ENCODE peak calls at places on chromosomes 16 and 17, in six cellular contexts. O, C, F, V, N and W are unnamed samples.

GRCh38 chr17:82531431-82531881 is 11.9 kb downstream of the FOXK2 start:
- ATAC-seq in O (peak), C (no peak), F (no peak), V (peak), N (no peak), W (no peak)

GRCh38 chr17:2925011-2925410 is 128.8 kb downstream of the RAP1GAP2 start:
- ATAC-seq in O (no peak), C (no peak), F (no peak), V (no peak), N (no peak), W (no peak)

GRCh38 chr16:4260360-4260759 is 12.5 kb downstream of the TFAP4 start:
- ATAC-seq in O (no peak), C (no peak), F (no peak), V (no peak), N (no peak), W (no peak)

GRCh38 chr16:65429504-65430149 is 307.8 kb upstream of the CDH11 start:
- ATAC-seq in O (no peak), C (no peak), F (no peak), V (no peak), N (no peak), W (no peak)

GRCh38 chr17:72134560-72135399 is 14.0 kb downstream of the SOX9 start:
- ATAC-seq in O (no peak), C (no peak), F (no peak), V (no peak), N (no peak), W (no peak)

GRCh38 chr16:82936941-82937551 is 310.3 kb downstream of the CDH13 start:
- ATAC-seq in O (no peak), C (no peak), F (no peak), V (no peak), N (no peak), W (no peak)

GRCh38 chr16:81997738-81998137 is 13.5 kb downstream of the SDR42E1 start:
- ATAC-seq in O (no peak), C (no peak), F (no peak), V (peak), N (peak), W (peak)

GRCh38 chr16:30084096-30084815 is 7.5 kb downstream of the TBX6 start:
- ATAC-seq in O (no peak), C (no peak), F (no peak), V (no peak), N (no peak), W (no peak)

GRCh38 chr17:56821847-56822534 is 11.7 kb downstream of the C17orf67 start:
- ATAC-seq in O (peak), C (no peak), F (no peak), V (no peak), N (no peak), W (no peak)

GRCh38 chr17:49746791-49747490 is 17.0 kb downstream of the FAM117A start:
- ATAC-seq in O (peak), C (no peak), F (peak), V (peak), N (peak), W (no peak)

GRCh38 chr17:18139498-18139897 is 30.9 kb downstream of the MYO15A start:
- ATAC-seq in O (no peak), C (no peak), F (no peak), V (peak), N (no peak), W (no peak)

GRCh38 chr16:72935896-72936295 is 112.0 kb downstream of the ZFHX3 start:
- ATAC-seq in O (no peak), C (no peak), F (no peak), V (peak), N (no peak), W (no peak)

GRCh38 chr17:16122697-16123434 is 92.5 kb downstream of the NCOR1 start:
- ATAC-seq in O (no peak), C (no peak), F (no peak), V (no peak), N (peak), W (no peak)

GRCh38 chr16:65415460-65415859 is 293.6 kb upstream of the CDH11 start:
- ATAC-seq in O (no peak), C (no peak), F (no peak), V (no peak), N (no peak), W (no peak)

GRCh38 chr17:82126479-82127314 is 28.7 kb upstream of the FASN start:
- ATAC-seq in O (no peak), C (peak), F (no peak), V (no peak), N (no peak), W (no peak)

GRCh38 chr17:42773290-42774035 is at the start of gene VPS25:
- ATAC-seq in O (peak), C (peak), F (peak), V (peak), N (peak), W (peak)

GRCh38 chr17:42775534-42776098 is 2.4 kb downstream of the VPS25 start:
- ATAC-seq in O (peak), C (no peak), F (peak), V (no peak), N (no peak), W (no peak)

GRCh38 chr17:42778570-42778969 is 1.8 kb upstream of the WNK4 start:
- ATAC-seq in O (no peak), C (no peak), F (no peak), V (no peak), N (no peak), W (no peak)

GRCh38 chr17:42772945-42773289 is 332 bp upstream of the VPS25 start:
- ATAC-seq in O (peak), C (no peak), F (no peak), V (no peak), N (no peak), W (no peak)

DNA sequence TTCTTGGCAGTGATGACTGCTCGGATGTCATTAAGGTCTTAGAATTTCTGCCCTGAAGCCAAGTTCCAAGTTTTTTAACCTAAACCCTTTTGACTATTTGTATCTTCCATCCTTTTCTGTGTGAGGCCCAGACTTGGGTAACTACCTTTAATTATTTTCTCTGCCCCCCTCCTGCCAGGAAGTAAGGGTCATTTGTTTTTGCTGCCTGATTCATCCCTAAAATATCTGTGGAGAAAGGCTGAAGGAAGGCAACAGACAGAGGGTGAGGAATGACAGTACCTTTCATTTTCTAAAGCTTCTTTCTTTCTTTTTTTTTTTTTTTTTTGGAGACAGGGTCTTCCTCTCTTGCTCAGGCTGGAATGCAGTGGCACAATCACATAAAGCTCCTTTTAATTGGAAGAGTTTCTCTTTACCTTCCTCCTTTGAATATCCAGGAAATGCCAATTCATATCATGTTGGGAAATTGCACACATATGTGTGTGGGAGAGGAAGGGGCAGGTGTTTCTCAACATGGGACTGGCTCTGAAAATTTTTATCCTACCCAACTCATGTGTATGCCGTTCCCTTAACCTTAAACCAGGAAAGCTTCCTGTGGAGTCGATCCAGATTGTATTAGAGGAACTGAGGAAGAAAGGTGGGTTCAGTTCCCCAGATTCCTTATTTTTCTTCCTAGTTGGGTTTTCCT is 959 bp downstream of the VPS25 start:
- ATAC-seq in O (no peak), C (no peak), F (no peak), V (no peak), N (no peak), W (no peak)
- TF ChIP-seq EP300 in O (no peak), C (no peak), F (no peak), V (no peak), N (no peak), W (no peak)

DNA sequence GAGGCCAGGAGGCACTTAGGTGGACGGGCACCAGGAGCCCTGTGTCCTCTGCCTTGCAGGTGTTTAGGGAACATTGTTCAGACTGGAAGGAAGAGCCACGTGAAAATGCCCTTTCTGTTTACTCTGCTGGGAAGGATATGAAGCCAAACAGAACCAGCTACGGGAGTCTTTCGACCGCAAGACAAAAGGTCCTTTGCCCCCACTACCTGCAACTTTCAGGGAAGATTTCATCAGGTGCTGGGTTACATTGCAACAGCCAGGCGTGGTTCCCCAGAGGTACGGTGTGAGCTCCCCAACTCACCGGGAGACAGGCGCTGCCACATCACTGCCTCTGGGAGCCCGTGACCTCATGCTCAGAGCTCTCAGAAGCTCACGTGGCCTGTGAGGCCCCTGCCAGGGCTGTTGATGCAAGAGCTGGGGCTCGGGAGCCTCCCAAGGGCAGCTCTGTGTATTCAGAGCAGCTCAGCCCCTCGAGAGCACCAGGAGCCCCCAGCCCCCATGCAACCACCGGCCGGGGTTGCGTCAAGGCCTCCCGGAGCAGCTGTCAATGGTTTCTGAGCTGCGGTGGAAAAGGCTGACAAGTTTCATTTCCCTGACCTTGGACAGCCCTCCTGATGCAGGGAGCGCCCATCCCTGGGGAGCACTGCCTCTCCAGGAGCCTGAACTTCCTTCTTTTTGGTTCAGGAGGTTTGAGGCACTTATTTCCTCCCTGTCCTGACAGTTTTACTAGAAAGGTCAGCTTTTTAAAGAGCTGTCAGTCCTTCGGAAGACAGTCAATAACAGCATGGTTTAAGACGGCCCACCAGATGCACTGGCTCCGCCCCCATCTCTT is 42.1 kb downstream of the TBC1D16 start:
- ATAC-seq in O (peak), C (peak), F (peak), V (peak), N (peak), W (peak)
- H3K27ac ChIP-seq in O (no peak), C (peak), F (no peak), V (peak), N (peak), W (no peak)

DNA sequence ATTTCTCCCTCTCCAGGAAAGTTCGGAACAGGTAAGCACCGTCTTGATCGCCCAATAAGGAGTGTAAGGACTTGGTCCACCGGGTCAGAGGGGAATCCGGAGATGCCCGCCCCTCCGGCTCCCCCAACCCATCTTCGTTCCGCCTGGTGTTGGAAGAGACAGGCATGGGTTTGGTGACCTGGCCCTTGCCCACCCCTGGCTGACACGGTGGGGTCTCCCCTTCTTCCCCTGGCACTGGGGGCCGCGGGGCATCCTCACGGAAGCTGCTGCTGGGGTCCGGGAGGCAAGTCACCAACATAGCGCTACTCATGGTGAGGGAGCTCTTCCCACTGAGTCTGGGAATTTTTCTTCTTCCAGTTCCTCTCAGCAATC is 3.2 kb downstream of the AXIN2 start:
- ATAC-seq in O (no peak), C (no peak), F (no peak), V (no peak), N (no peak), W (no peak)
- TF ChIP-seq POLR2A in O (no peak), C (no peak), F (no peak), V (no peak), N (no peak), W (no peak)

DNA sequence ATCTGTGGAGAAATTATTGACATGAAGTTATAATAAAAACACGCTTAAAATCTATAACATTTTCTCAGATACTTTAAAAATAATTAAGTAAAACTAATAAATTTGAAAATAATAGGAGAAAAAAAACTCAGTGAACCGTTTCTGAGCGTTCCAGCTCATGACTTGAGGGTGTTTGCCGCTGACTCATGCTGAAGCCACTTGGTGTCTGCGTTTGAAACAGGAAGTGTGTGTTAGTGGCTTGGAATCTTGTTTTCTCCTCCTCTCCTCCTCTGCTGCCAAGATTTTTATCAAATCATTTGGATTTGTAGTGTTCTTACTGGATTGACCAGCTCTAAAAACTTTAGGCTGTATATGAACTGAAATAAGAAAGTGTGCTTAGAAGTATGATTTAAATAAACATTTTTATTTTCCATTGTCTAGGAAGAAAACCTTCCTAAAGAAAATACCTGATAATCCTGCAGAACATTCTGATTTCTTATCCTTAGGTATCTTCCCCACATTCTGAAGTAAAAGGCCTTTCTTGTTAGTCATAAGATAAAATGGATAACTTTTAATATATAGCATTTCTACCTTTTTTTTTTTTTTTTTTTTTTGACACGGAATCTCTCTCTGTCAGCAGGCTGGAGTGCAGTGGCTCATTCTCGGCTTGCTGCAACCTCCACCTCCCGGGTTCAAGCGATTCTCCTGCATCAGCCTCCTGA is 30.8 kb downstream of the USP10 start:
- ATAC-seq in O (peak), C (peak), F (peak), V (peak), N (peak), W (peak)
- TF ChIP-seq EP300 in O (peak), C (no peak), F (peak), V (no peak), N (no peak), W (no peak)

DNA sequence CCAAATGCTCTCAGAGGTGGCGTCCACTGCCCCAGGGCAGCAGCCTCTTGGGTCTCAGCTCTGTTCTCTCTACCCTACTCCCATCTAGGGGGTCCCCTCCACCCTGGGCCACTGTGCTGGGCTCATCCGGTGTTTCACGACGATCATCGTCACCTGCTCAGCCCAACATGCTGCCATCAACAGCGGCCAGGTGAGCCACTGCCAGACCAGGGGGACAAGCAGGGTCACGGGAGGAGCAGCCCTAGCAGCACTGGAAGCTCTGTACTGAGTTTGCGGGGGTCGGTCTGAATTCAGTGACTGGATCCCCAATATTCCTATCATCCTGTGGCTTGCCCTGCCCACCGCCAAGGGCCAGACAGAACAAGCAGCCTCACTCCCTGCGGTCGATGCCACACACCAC is 16.0 kb downstream of the ALOX12B start:
- ATAC-seq in O (no peak), C (no peak), F (no peak), V (no peak), N (no peak), W (no peak)
- H3K27ac ChIP-seq in O (no peak), C (no peak), F (no peak), V (no peak), N (no peak), W (no peak)

GRCh38 chr16:50743575-50744225 is 1.8 kb downstream of the CYLD start:
- ATAC-seq in O (no peak), C (no peak), F (no peak), V (no peak), N (no peak), W (no peak)

GRCh38 chr16:50740747-50741146 is 1.1 kb upstream of the CYLD start:
- ATAC-seq in O (no peak), C (no peak), F (no peak), V (no peak), N (no peak), W (no peak)

GRCh38 chr16:50742521-50743150 is 750 bp downstream of the CYLD start:
- ATAC-seq in O (peak), C (no peak), F (no peak), V (no peak), N (peak), W (no peak)

GRCh38 chr16:50741225-50741807 is 570 bp upstream of the CYLD start:
- ATAC-seq in O (peak), C (no peak), F (no peak), V (no peak), N (peak), W (no peak)

DNA sequence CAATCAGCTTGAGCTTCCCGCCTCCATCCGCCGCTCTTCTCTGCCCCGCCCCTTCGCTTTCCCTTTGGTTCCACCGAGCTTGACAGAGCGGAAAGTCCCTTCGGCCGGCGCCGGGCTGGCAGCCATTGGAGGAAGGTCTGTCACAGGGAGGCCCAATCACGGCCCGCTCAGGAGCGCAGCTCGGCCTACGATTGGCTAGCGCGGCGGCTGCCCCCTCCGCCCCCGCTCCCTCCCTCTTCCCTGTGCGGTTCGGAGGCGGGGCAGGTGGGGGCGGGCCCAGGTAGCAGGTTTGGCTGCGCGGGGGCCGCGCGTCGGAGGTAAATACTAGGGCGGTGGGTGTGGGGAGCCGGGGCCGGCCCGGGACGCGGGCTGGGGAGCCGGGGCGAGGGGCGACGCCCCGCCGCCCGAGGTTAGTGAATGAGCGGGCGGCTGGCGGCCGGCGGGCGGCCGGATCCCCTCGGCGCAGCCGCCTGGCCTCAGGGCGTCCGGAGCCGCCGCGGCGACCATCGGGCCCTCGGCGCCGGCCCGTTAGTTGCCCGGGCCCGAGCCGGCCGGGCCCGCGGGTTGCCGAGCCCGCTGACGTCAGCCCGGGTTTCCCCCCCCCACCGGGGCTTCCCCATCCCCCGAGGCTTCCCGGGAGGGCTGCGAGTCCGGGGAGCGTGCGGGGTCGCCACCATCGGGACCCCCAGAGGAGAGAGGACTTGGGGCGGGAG is at the start of gene CYLD:
- ATAC-seq in O (peak), C (peak), F (peak), V (peak), N (peak), W (peak)
- TF ChIP-seq POLR2A in O (peak), C (peak), F (no peak), V (no peak), N (no peak), W (peak)

DNA sequence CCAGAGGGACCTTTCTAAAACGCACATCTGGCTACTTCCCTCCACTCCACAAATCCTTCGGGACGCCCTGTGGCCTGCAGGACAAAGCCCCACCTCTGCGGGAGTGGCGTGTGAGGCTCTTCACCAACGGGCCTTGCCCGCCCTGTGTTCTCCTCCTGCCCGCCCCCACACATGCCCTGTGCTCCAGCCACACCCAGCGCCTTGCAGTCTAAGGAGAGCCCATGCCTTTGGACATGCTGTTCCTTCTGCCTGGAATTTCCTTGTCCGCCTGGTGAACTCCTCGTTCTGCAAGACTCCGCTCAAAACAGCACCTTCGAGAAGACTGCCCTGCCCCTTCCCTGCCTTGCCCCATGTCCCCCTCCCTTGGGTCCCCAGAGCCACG is 7.4 kb downstream of the ELOB start:
- ATAC-seq in O (peak), C (peak), F (peak), V (peak), N (peak), W (peak)
- TF ChIP-seq EP300 in O (no peak), C (no peak), F (no peak), V (no peak), N (no peak), W (no peak)

DNA sequence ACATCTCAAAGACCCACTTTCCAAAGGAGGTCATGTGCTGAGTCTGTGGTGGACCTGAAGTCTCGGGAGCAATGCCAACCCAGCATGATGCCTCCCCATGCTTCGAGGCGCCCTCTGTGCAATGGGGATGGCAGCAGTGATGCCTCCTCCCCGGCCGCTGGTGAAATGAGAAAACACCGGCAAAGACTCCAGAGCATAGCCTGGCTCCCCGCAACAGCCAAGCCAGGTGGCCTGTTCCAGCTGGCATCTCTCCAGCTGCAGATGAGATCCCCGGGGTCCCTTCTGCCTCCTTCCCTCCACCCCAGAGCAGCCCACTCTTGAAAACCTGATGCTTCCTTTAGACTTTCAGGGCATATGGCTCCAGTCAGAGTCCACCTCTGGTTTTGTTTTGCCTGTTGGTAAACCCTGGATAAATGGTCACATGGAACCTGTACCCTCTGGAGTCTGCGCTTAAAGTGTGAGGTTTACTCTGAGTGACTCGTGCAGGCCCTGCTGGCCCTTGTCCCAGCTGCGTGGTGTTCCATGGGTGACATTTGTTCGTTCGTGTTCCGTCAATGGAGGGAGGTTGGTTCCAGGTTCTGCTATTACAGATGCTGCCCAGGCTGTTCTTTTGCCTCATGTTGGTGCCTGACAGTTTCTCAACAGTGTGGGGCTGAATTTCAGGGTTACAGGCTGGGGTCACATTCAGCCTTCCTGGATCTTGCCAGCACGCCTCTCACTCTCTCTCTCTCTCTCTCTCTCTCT is 181.8 kb upstream of the CIBAR2 start:
- ATAC-seq in O (no peak), C (no peak), F (no peak), V (no peak), N (no peak), W (no peak)
- H3K27ac ChIP-seq in O (no peak), C (no peak), F (no peak), V (no peak), N (no peak), W (no peak)